ENCODE peak calls at places on chromosomes 16 and 17, in nine cellular contexts. M is PC-3; F is colonic mucosa; J is fibroblast of lung; G is mesendoderm; U is substantia nigra; Z is left lung; T is CD8-positive, alpha-beta memory T cell; X is RWPE1. K is an unnamed sample.

GRCh38 chr16:789451-789850 is 1.0 kb downstream of the CHTF18 start:
- DNase-seq in M (no peak), F (no peak), J (no peak), G (no peak), U (no peak), Z (no peak), T (no peak), X (no peak), K (no peak)

GRCh38 chr16:50300942-50301625 is 34.7 kb downstream of the ADCY7 start:
- DNase-seq in M (no peak), F (no peak), J (peak; percentile 80), G (no peak), U (no peak), Z (peak; percentile 61), T (no peak), X (no peak), K (peak; percentile 41)

GRCh38 chr17:61479493-61480413 is 27.5 kb downstream of the TBX4 start:
- DNase-seq in M (no peak), F (no peak), J (no peak), G (no peak), U (no peak), Z (no peak), T (no peak), X (no peak), K (peak; percentile 30)

GRCh38 chr17:63881935-63882601 is at the start of gene GH2:
- DNase-seq in M (peak; percentile 79), F (peak; percentile 38), J (peak; percentile 23), G (peak; percentile 82), U (no peak), Z (no peak), T (peak; percentile 46), X (peak; percentile 79), K (no peak)

GRCh38 chr17:74677558-74678466 is 34.9 kb downstream of the CD300LF start:
- DNase-seq in M (peak; percentile 24), F (no peak), J (peak; percentile 1), G (peak; percentile 41), U (no peak), Z (no peak), T (no peak), X (no peak), K (no peak)

GRCh38 chr16:75005697-75006096 is 6.9 kb downstream of the ZNRF1 start:
- DNase-seq in M (no peak), F (no peak), J (no peak), G (no peak), U (no peak), Z (no peak), T (no peak), X (no peak), K (no peak)

GRCh38 chr17:40818733-40819527 is 3.5 kb downstream of the KRT10 start:
- DNase-seq in M (peak; percentile 63), F (peak; percentile 78), J (peak; percentile 82), G (peak; percentile 83), U (peak; percentile 70), Z (peak; percentile 92), T (peak; percentile 81), X (peak; percentile 72), K (peak; percentile 86)

GRCh38 chr16:86508947-86509758 is 1.2 kb upstream of the FOXF1 start:
- DNase-seq in M (peak; percentile 35), F (peak; percentile 45), J (peak; percentile 87), G (peak; percentile 59), U (no peak), Z (peak; percentile 43), T (no peak), X (peak; percentile 34), K (no peak)

GRCh38 chr17:62995377-62995885 is 29.4 kb downstream of the TANC2 start:
- DNase-seq in M (peak; percentile 65), F (no peak), J (peak; percentile 37), G (peak; percentile 56), U (peak; percentile 40), Z (no peak), T (no peak), X (peak; percentile 5), K (no peak)

GRCh38 chr16:8773537-8773936 is 23.9 kb downstream of the TMEM186 start:
- DNase-seq in M (no peak), F (no peak), J (no peak), G (no peak), U (no peak), Z (no peak), T (no peak), X (no peak), K (no peak)

GRCh38 chr16:8776193-8776592 is 21.2 kb downstream of the TMEM186 start:
- DNase-seq in M (peak; percentile 32), F (no peak), J (no peak), G (peak; percentile 55), U (no peak), Z (no peak), T (no peak), X (peak; percentile 54), K (peak; percentile 49)

GRCh38 chr16:8777217-8777616 is 20.2 kb downstream of the TMEM186 start:
- DNase-seq in M (no peak), F (no peak), J (no peak), G (no peak), U (no peak), Z (no peak), T (no peak), X (no peak), K (no peak)

GRCh38 chr16:8774208-8774607 is 23.2 kb downstream of the TMEM186 start:
- DNase-seq in M (no peak), F (no peak), J (no peak), G (no peak), U (no peak), Z (no peak), T (no peak), X (no peak), K (no peak)

GRCh38 chr16:8775359-8775758 is 22.1 kb downstream of the TMEM186 start:
- DNase-seq in M (no peak), F (no peak), J (no peak), G (no peak), U (no peak), Z (no peak), T (no peak), X (no peak), K (no peak)
- H3K27ac ChIP-seq in M (no peak overlapping the region), F (no peak overlapping the region), J (no peak overlapping the region), G (no peak overlapping the region), U (no peak overlapping the region), Z (no peak overlapping the region), T (no peak overlapping the region), X (no peak overlapping the region), K (no peak overlapping the region)

GRCh38 chr17:57943645-57944044 is 11.6 kb downstream of the CUEDC1 start:
- DNase-seq in M (no peak), F (no peak), J (no peak), G (no peak), U (no peak), Z (no peak), T (no peak), X (no peak), K (no peak)

GRCh38 chr17:57945999-57946797 is 9.0 kb downstream of the CUEDC1 start:
- DNase-seq in M (no peak), F (no peak), J (peak; percentile 70), G (no peak), U (no peak), Z (no peak), T (no peak), X (peak; percentile 74), K (no peak)

GRCh38 chr17:57946798-57947358 is 8.3 kb downstream of the CUEDC1 start:
- DNase-seq in M (peak; percentile 75), F (peak; percentile 72), J (peak; percentile 71), G (no peak), U (no peak), Z (no peak), T (peak; percentile 25), X (peak; percentile 80), K (peak; percentile 76)

GRCh38 chr17:57943140-57943539 is 12.1 kb downstream of the CUEDC1 start:
- DNase-seq in M (peak; percentile 83), F (no peak), J (peak; percentile 56), G (no peak), U (no peak), Z (no peak), T (no peak), X (no peak), K (no peak)

DNA sequence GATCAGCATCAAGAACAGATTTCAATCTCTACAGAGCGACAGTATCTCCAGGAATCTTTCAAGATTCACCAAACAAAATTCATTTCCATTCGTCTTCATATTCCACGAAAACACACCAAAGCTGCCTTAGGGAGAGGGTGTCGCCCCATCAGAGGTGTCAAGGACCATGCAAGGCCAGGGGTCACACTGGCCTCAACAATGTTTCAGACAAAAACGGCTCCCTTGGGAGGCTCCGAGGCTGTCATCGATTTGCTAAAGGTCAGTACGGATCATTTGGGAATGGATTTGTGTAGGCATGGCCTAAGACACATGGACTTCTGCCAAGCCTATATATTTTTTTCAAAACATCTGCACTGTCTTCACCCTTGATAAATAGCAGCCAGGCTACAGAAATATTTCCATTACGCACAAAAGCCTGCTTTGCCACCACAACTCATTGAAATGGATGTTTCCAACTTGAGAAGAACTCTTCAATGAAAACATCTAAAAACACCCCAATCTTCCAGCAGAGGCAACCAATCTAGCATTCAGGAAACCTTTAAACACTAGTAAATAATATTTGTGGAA is 10.3 kb downstream of the CUEDC1 start:
- DNase-seq in M (no peak), F (no peak), J (peak; percentile 59), G (no peak), U (no peak), Z (no peak), T (no peak), X (no peak), K (no peak)
- H3K27ac ChIP-seq in M (no peak overlapping the region), F (no peak overlapping the region), J (no peak overlapping the region), G (no peak overlapping the region), U (peak overlapping the region; percentile 94), Z (no peak overlapping the region), T (no peak overlapping the region), X (no peak overlapping the region), K (no peak overlapping the region)

DNA sequence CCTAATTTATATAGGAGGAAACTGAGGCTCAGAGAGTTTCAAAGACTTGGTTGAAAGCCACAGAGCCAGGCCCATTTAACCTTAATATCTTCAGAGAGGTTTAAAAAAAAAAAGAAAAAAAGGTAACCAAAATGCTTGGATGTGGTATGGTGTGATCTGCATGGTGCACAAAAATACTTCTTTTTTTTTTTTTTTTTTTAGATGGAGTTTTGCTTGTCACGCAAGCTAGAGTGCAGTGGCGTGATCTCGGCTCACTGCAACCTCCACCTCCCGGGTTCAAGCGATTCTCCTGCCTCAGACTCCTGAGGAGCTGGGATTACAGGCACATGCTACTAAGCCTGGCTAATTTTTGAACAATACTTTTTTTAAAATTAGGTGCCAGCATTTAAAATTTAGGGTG is 101.8 kb downstream of the XYLT1 start:
- DNase-seq in M (no peak), F (no peak), J (no peak), G (no peak), U (no peak), Z (no peak), T (peak; percentile 83), X (no peak), K (no peak)
- H3K27ac ChIP-seq in M (no peak overlapping the region), F (peak overlapping the region; percentile 55), J (no peak overlapping the region), G (no peak overlapping the region), U (no peak overlapping the region), Z (no peak overlapping the region), T (peak overlapping the region; percentile 79), X (no peak overlapping the region), K (peak overlapping the region; percentile 42)

GRCh38 chr16:58588406-58588805 is 41.2 kb downstream of the CNOT1 start:
- DNase-seq in M (no peak), F (no peak), J (no peak), G (no peak), U (no peak), Z (no peak), T (no peak), X (no peak), K (no peak)
- H3K27ac ChIP-seq in M (no peak overlapping the region), F (no peak overlapping the region), J (no peak overlapping the region), G (no peak overlapping the region), U (no peak overlapping the region), Z (no peak overlapping the region), T (no peak overlapping the region), X (no peak overlapping the region), K (no peak overlapping the region)